ENCODE peak calls at places on chromosomes 1 and 21, in seven cellular contexts. L, F, M, Y, I, N and G are unnamed samples. For H3K9me3, the result is how much of the 10 kb centered on the place peaks cover.

GRCh38 chr1:2494323-2494693 is 18.2 kb downstream of the PLCH2 start:
- DNase-seq in L (peak), F (no peak), M (peak), Y (no peak), I (no peak), N (peak), G (peak)

GRCh38 chr1:116179398-116179797 is 68.2 kb downstream of the MAB21L3 start:
- DNase-seq in L (no peak), F (no peak), M (no peak), Y (no peak), I (no peak), N (peak), G (no peak)

GRCh38 chr21:34845521-34846213 is 176.9 kb downstream of the CLIC6 start:
- DNase-seq in L (no peak), F (no peak), M (peak), Y (peak), I (no peak), N (no peak), G (peak)

GRCh38 chr21:41579692-41580091 is 71.7 kb upstream of the TMPRSS2 start:
- DNase-seq in L (no peak), F (no peak), M (no peak), Y (no peak), I (no peak), N (no peak), G (no peak)

GRCh38 chr1:107357381-107357780 is 216.5 kb downstream of the NTNG1 start:
- DNase-seq in L (no peak), F (no peak), M (no peak), Y (no peak), I (no peak), N (no peak), G (no peak)

GRCh38 chr1:90074555-90075315 is 79.8 kb downstream of the ZNF326 start:
- DNase-seq in L (no peak), F (no peak), M (no peak), Y (no peak), I (no peak), N (no peak), G (no peak)

GRCh38 chr1:17610713-17611112 is 71.2 kb downstream of the ARHGEF10L start:
- DNase-seq in L (no peak), F (no peak), M (no peak), Y (no peak), I (no peak), N (no peak), G (no peak)

GRCh38 chr1:46725736-46726108 is 6.8 kb upstream of the EFCAB14 start:
- DNase-seq in L (no peak), F (no peak), M (no peak), Y (no peak), I (no peak), N (peak), G (no peak)

GRCh38 chr1:230917284-230918135 is 49.2 kb upstream of the C1orf198 start:
- DNase-seq in L (peak), F (peak), M (peak), Y (peak), I (peak), N (peak), G (no peak)

GRCh38 chr1:66739401-66740157 is 12.7 kb upstream of the DYNLT5 start:
- DNase-seq in L (no peak), F (no peak), M (no peak), Y (no peak), I (no peak), N (no peak), G (no peak)

GRCh38 chr1:235939488-235939775 is 72.7 kb upstream of the LYST start:
- DNase-seq in L (no peak), F (no peak), M (no peak), Y (no peak), I (no peak), N (no peak), G (no peak)

GRCh38 chr1:115325876-115326275 is 12.2 kb downstream of the NGF start:
- DNase-seq in L (no peak), F (no peak), M (no peak), Y (no peak), I (no peak), N (no peak), G (no peak)

GRCh38 chr21:28972398-28972797 is 20.3 kb downstream of the LTN1 start:
- DNase-seq in L (no peak), F (no peak), M (no peak), Y (no peak), I (no peak), N (no peak), G (no peak)

GRCh38 chr1:31227891-31228290 is 11.8 kb downstream of the NKAIN1 start:
- DNase-seq in L (no peak), F (peak), M (no peak), Y (no peak), I (no peak), N (no peak), G (no peak)

GRCh38 chr1:223887724-223888428 is 42.1 kb upstream of the TP53BP2 start:
- DNase-seq in L (peak), F (no peak), M (peak), Y (no peak), I (no peak), N (no peak), G (peak)

GRCh38 chr21:28487455-28488070 is 505.1 kb downstream of the LTN1 start:
- DNase-seq in L (no peak), F (no peak), M (no peak), Y (no peak), I (no peak), N (no peak), G (no peak)

GRCh38 chr21:43209575-43210453 is 41.0 kb downstream of the CRYAA start:
- DNase-seq in L (peak), F (peak), M (no peak), Y (no peak), I (no peak), N (peak), G (peak)

GRCh38 chr21:38814126-38815059 is 8.7 kb downstream of the ETS2 start:
- DNase-seq in L (no peak), F (no peak), M (no peak), Y (no peak), I (no peak), N (no peak), G (no peak)

GRCh38 chr1:96820111-96820510 is 98.5 kb downstream of the PTBP2 start:
- DNase-seq in L (no peak), F (no peak), M (no peak), Y (no peak), I (no peak), N (no peak), G (no peak)

GRCh38 chr1:207848234-207848633 is 62.7 kb downstream of the CD34 start:
- DNase-seq in L (peak), F (no peak), M (no peak), Y (no peak), I (no peak), N (peak), G (peak)

DNA sequence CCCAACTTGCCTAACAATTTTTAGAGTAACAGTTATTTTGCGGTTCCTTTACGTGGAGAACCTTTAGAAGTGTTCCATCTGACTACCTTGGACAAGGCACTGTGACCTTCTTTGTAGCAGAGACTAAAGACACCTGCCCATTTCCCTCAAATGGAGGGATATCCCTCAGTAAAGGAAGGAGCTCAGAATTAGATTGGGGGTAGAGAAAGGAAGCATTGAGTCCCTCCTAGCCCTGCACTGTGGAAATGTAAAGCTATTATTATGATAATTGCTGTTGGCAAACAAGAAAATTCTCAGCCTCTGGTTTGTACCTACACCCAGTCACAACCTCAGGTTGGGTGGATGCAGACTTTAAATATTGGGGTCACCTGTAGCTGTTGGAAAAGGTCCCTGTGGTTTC is 72.6 kb upstream of the MACF1 start:
- DNase-seq in L (no peak), F (no peak), M (no peak), Y (no peak), I (no peak), N (no peak), G (no peak)
- H3K9me3 ChIP-seq in L (under half), F (under half), M (under half), Y (under half), I (under half), N (under half), G (under half)

GRCh38 chr1:113811888-113812660 is at the start of gene RSBN1:
- DNase-seq in L (peak), F (peak), M (peak), Y (peak), I (peak), N (peak), G (peak)

GRCh38 chr1:113812661-113813135 is 422 bp upstream of the RSBN1 start:
- DNase-seq in L (no peak), F (peak), M (no peak), Y (no peak), I (peak), N (no peak), G (no peak)

GRCh38 chr1:113809651-113810602 is 2.3 kb downstream of the RSBN1 start:
- DNase-seq in L (peak), F (no peak), M (no peak), Y (no peak), I (no peak), N (peak), G (no peak)

GRCh38 chr1:113813218-113813617 is 942 bp upstream of the RSBN1 start:
- DNase-seq in L (no peak), F (no peak), M (no peak), Y (no peak), I (no peak), N (no peak), G (no peak)

GRCh38 chr1:113811353-113811887 is 856 bp downstream of the RSBN1 start:
- DNase-seq in L (peak), F (peak), M (no peak), Y (no peak), I (peak), N (peak), G (no peak)
- TF ChIP-seq REST in L (no peak), F (no peak), M (no peak), Y (no peak), I (no peak), N (no peak), G (no peak)

GRCh38 chr1:38239258-38239657 is 192.7 kb upstream of the POU3F1 start:
- DNase-seq in L (no peak), F (no peak), M (no peak), Y (no peak), I (no peak), N (no peak), G (no peak)

GRCh38 chr1:38241594-38242331 is 195.2 kb upstream of the POU3F1 start:
- DNase-seq in L (no peak), F (no peak), M (no peak), Y (no peak), I (no peak), N (peak), G (no peak)

GRCh38 chr1:38238294-38238693 is 191.7 kb upstream of the POU3F1 start:
- DNase-seq in L (no peak), F (no peak), M (no peak), Y (no peak), I (no peak), N (no peak), G (no peak)

GRCh38 chr1:38242506-38242905 is 195.9 kb upstream of the POU3F1 start:
- DNase-seq in L (no peak), F (no peak), M (no peak), Y (no peak), I (peak), N (no peak), G (no peak)

DNA sequence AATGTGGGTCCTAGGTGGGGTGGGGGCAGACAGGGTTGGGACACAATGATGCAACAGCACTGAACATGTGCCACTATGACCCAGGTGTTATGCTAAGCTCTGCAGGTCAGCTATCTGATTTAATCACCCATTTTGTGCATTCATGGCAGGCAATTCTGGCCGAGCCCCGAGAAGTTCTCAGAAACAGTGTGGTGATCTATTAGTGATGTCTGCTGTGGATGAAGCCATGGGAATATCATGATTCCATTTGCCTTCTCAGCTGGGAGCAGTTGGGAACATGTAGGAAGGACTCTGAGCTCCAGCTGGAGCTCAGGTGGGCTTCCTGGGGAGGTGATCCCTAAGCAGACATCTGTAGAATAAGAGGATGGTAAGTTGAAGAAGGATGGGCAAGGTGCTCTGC is 194.0 kb upstream of the POU3F1 start:
- DNase-seq in L (no peak), F (no peak), M (no peak), Y (no peak), I (no peak), N (no peak), G (no peak)
- H3K9me3 ChIP-seq in L (under half), F (under half), M (under half), Y (under half), I (under half), N (under half), G (under half)

GRCh38 chr1:1332774-1333480 is 1.8 kb downstream of the TAS1R3 start:
- DNase-seq in L (no peak), F (no peak), M (no peak), Y (no peak), I (no peak), N (no peak), G (no peak)

GRCh38 chr1:1330366-1331067 is 563 bp upstream of the TAS1R3 start:
- DNase-seq in L (no peak), F (peak), M (no peak), Y (no peak), I (no peak), N (no peak), G (no peak)

GRCh38 chr1:1332031-1332755 is 1.1 kb downstream of the TAS1R3 start:
- DNase-seq in L (no peak), F (no peak), M (no peak), Y (no peak), I (no peak), N (no peak), G (no peak)

GRCh38 chr1:1329304-1330210 is 1.5 kb upstream of the TAS1R3 start:
- DNase-seq in L (no peak), F (no peak), M (no peak), Y (no peak), I (no peak), N (no peak), G (no peak)

GRCh38 chr1:1331068-1331965 is at the start of gene TAS1R3:
- DNase-seq in L (no peak), F (no peak), M (no peak), Y (no peak), I (no peak), N (no peak), G (no peak)
- TF ChIP-seq REST in L (no peak), F (no peak), M (no peak), Y (no peak), I (no peak), N (no peak), G (no peak)